ENCODE peak calls at places on chromosomes 6 and 20, in five cellular contexts. Z, L, O, I and V are unnamed samples.

GRCh38 chr6:131292145-131292938 is 157.1 kb downstream of the AKAP7 start:
- DNase-seq in Z (no peak), L (no peak), O (no peak), I (no peak), V (no peak)

GRCh38 chr20:32456869-32457421 is 98.8 kb downstream of the ASXL1 start:
- DNase-seq in Z (peak; percentile 91), L (no peak), O (peak; percentile 49), I (no peak), V (no peak)

GRCh38 chr20:8693709-8694108 is 375.2 kb upstream of the PLCB4 start:
- DNase-seq in Z (no peak), L (no peak), O (no peak), I (no peak), V (no peak)

GRCh38 chr6:141521440-141521839 is 611.3 kb upstream of the GJE1 start:
- DNase-seq in Z (no peak), L (no peak), O (no peak), I (no peak), V (no peak)

GRCh38 chr6:19995575-19996257 is 158.5 kb downstream of the ID4 start:
- DNase-seq in Z (peak; percentile 97), L (no peak), O (no peak), I (no peak), V (no peak)

GRCh38 chr6:79468587-79468986 is 68.6 kb downstream of the LCA5 start:
- DNase-seq in Z (no peak), L (no peak), O (no peak), I (no peak), V (no peak)

GRCh38 chr6:142804490-142804889 is 140.5 kb downstream of the HIVEP2 start:
- DNase-seq in Z (no peak), L (no peak), O (no peak), I (no peak), V (no peak)

GRCh38 chr6:11215773-11216172 is 16.7 kb downstream of the NEDD9 start:
- DNase-seq in Z (no peak), L (no peak), O (peak; percentile 59), I (no peak), V (no peak)

GRCh38 chr6:125859691-125860210 is 69.0 kb downstream of the NCOA7 start:
- DNase-seq in Z (no peak), L (no peak), O (no peak), I (no peak), V (no peak)

GRCh38 chr20:53826597-53827291 is 233.1 kb upstream of the ZNF217 start:
- DNase-seq in Z (no peak), L (no peak), O (no peak), I (peak; percentile 57), V (no peak)

GRCh38 chr6:30508890-30509736 is 19.8 kb downstream of the HLA-E start:
- DNase-seq in Z (no peak), L (no peak), O (no peak), I (no peak), V (peak; percentile 15)

GRCh38 chr20:43409041-43409913 is 48.4 kb upstream of the SRSF6 start:
- DNase-seq in Z (peak; percentile 30), L (no peak), O (no peak), I (no peak), V (no peak)

GRCh38 chr6:141607956-141608355 is 524.8 kb upstream of the GJE1 start:
- DNase-seq in Z (no peak), L (no peak), O (no peak), I (no peak), V (no peak)

GRCh38 chr20:10357974-10358373 is 76.0 kb downstream of the MKKS start:
- DNase-seq in Z (no peak), L (no peak), O (no peak), I (no peak), V (no peak)

DNA sequence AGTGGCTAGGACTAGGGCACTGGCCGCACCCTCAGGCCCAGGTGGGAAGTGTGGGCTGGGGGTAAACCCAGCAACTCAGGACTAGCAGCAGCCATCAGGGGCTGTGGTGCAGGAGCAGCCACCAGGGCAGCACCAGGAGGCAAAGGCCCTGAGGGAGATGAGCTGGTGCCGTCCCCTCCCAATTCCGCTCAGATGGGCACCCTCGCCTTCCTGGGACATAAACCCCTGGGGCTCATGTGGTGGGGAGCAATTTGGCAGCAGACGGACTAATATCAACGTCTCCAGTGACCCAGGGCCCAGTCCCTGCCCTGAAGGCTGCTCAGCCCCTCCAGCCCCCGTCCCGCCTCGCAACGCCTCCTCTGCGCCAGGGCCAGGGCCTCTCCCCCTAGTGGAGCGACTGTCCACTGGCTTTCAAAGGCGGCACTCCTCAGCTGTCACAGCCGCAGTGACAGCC is 349.7 kb downstream of the ZFAND3 start:
- DNase-seq in Z (peak; percentile 53), L (no peak), O (no peak), I (no peak), V (no peak)
- TF ChIP-seq CTCF in Z (peak; percentile 56), L (no peak), O (no peak), I (no peak), V (no peak)

DNA sequence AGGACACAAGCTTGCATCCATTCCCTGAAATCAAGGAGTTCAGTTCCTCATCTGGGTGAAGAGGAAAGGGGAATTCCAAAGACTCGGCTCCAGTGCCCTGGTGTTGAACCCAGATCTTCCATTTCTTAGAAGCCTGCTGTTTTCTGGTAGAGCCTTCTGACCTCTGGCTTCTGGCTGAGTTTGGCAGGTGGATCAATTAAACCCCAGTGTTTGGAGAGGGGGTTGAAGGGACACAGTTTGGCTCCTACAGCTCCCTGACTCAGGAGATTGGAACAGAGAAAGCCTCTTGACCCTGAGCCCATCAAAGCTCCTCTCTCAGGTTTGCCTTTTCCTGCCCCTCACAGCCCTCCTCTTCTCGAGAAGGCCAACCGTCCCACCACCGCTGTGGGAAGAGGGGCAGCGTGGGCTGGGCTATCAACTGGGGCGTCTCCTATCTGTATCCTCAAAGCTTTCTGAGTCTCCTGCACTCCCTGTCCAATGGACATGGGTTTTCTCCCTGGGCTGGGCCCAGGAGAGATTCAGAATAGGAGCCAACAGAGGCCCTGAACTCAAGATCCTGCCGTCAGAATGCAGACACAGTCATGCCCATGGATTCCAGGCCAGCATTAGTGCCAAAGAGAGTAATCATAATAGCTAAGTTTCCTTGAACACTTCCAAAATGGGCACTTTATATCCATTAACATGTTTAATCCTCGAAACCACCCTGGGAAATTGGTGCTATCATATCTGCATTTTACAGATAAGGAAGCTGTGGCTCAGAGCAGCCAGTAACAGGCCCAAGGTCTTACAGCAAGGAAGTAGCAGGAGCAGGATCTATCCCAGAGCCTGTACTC is 146.3 kb downstream of the VEGFA start:
- DNase-seq in Z (no peak), L (no peak), O (no peak), I (peak; percentile 18), V (no peak)
- H3K27ac ChIP-seq in Z (no peak overlapping the region), L (no peak overlapping the region), O (peak overlapping the region; percentile 41), I (no peak overlapping the region), V (no peak overlapping the region)

GRCh38 chr6:135372758-135373157 is 124.8 kb downstream of the AHI1 start:
- DNase-seq in Z (no peak), L (no peak), O (no peak), I (no peak), V (no peak)
- TF ChIP-seq CTCF in Z (no peak), L (no peak), O (no peak), I (no peak), V (no peak)

GRCh38 chr6:111763381-111763780 is 109.9 kb downstream of the FYN start:
- DNase-seq in Z (no peak), L (no peak), O (no peak), I (no peak), V (no peak)
- H3K27ac ChIP-seq in Z (no peak overlapping the region), L (no peak overlapping the region), O (no peak overlapping the region), I (no peak overlapping the region), V (no peak overlapping the region)

GRCh38 chr20:20820104-20820503 is 107.7 kb upstream of the RALGAPA2 start:
- DNase-seq in Z (peak; percentile 77), L (no peak), O (peak; percentile 37), I (no peak), V (no peak)
- TF ChIP-seq CTCF in Z (peak; percentile 61), L (no peak), O (peak; percentile 43), I (peak; percentile 38), V (peak; percentile 24)

GRCh38 chr20:34412453-34412852 is 49.4 kb downstream of the ITCH start:
- DNase-seq in Z (no peak), L (no peak), O (no peak), I (no peak), V (no peak)

GRCh38 chr20:34410331-34410730 is 47.3 kb downstream of the ITCH start:
- DNase-seq in Z (no peak), L (no peak), O (no peak), I (no peak), V (no peak)

GRCh38 chr20:34420146-34420545 is 57.1 kb downstream of the ITCH start:
- DNase-seq in Z (no peak), L (no peak), O (no peak), I (no peak), V (no peak)

GRCh38 chr20:34420975-34421374 is 57.9 kb downstream of the ITCH start:
- DNase-seq in Z (no peak), L (no peak), O (no peak), I (no peak), V (no peak)

GRCh38 chr20:34415079-34415478 is 52.0 kb downstream of the ITCH start:
- DNase-seq in Z (no peak), L (no peak), O (no peak), I (no peak), V (no peak)
- H3K27ac ChIP-seq in Z (no peak overlapping the region), L (no peak overlapping the region), O (no peak overlapping the region), I (peak overlapping the region; percentile 13), V (no peak overlapping the region)

DNA sequence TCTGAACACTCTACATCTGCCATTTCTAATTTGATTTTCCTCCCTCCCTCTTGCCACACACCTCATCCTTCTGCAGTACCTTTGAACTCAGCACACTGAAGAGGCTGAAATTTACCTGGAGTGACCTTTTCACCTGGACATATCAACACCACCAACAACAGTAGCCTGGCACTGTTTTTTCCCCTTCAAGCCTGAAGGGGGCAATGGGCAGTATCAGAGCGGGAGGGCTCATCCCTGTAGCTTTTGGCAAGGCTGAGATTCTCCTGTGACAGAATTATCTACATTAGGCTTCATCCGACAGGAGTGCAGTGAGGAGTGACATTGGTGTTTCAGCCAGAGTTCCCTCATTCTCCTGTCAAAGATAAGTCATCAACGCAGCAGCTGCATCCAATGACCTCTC is 312.8 kb upstream of the SPTLC3 start:
- DNase-seq in Z (no peak), L (no peak), O (no peak), I (no peak), V (no peak)
- TF ChIP-seq CTCF in Z (no peak), L (no peak), O (no peak), I (no peak), V (no peak)